ENCODE peak calls at places on chromosomes 3 and 15, in nine cellular contexts. R is tibial nerve; N is kidney; S is A172; H is activated gamma-delta T cell treated with Interleukin-2 at 50 U/mL for 16 hours; Q is NCI-H2081; O is upper lobe of left lung; T is left ventricle myocardium superior; A is activated naive CD4-positive, alpha-beta T cell treated with Interleukin-2 at 50 U/mL for 16 hours. V is an unnamed sample.

GRCh38 chr3:122687298-122687697 is 6.7 kb downstream of the PARP14 start:
- DNase-seq in O (no peak), S (no peak), H (no peak), R (no peak), N (no peak), A (no peak), Q (no peak), T (no peak), V (no peak)

GRCh38 chr3:85939026-85939616 is 980.3 kb downstream of the CADM2 start:
- DNase-seq in A (no peak), R (no peak), N (no peak), H (no peak), S (no peak), Q (peak), T (no peak), O (no peak), V (peak)

GRCh38 chr15:42152196-42152920 is 4.1 kb downstream of the PLA2G4F start:
- DNase-seq in Q (no peak), R (no peak), N (no peak), T (peak), O (peak), A (no peak), H (no peak), S (no peak), V (no peak)

GRCh38 chr15:63260786-63261185 is 16.6 kb upstream of the APH1B start:
- DNase-seq in A (no peak), S (no peak), T (no peak), N (no peak), R (no peak), H (no peak), O (no peak), Q (no peak), V (no peak)

GRCh38 chr3:28077566-28077965 is 163.9 kb upstream of the CMC1 start:
- DNase-seq in Q (no peak), R (peak), O (no peak), H (no peak), T (peak), A (no peak), S (peak), N (peak), V (no peak)

GRCh38 chr3:2915826-2916225 is 194.3 kb downstream of the IL5RA start:
- DNase-seq in R (no peak), A (no peak), O (no peak), N (no peak), S (no peak), T (no peak), H (no peak), Q (no peak), V (no peak)

GRCh38 chr3:172087827-172088580 is 48.6 kb downstream of the FNDC3B start:
- DNase-seq in O (no peak), N (no peak), T (no peak), R (no peak), H (no peak), S (no peak), A (no peak), Q (no peak), V (peak)

GRCh38 chr3:121758727-121759450 is 9.3 kb upstream of the GOLGB1 start:
- DNase-seq in H (no peak), N (no peak), S (no peak), R (no peak), O (no peak), Q (no peak), A (no peak), T (no peak), V (no peak)

GRCh38 chr15:62307551-62307950 is 142.5 kb upstream of the C2CD4B start:
- DNase-seq in T (no peak), S (peak), O (no peak), Q (no peak), H (no peak), N (no peak), R (no peak), A (no peak), V (no peak)

GRCh38 chr15:68700395-68701123 is 120.1 kb downstream of the ANP32A start:
- DNase-seq in R (no peak), N (peak), H (no peak), Q (peak), S (peak), A (no peak), T (peak), O (peak), V (peak)

GRCh38 chr3:194640829-194641228 is 7.6 kb upstream of the TMEM44 start:
- DNase-seq in H (peak), A (peak), R (no peak), N (no peak), S (peak), T (no peak), Q (no peak), O (no peak), V (no peak)

GRCh38 chr15:70528270-70528706 is 235.1 kb downstream of the UACA start:
- DNase-seq in A (peak), S (peak), H (peak), T (no peak), R (no peak), O (no peak), Q (no peak), N (no peak), V (peak)

GRCh38 chr3:175489406-175489805 is 630.3 kb downstream of the NAALADL2 start:
- DNase-seq in N (no peak), A (no peak), O (no peak), R (no peak), Q (no peak), H (no peak), S (no peak), T (no peak), V (no peak)

GRCh38 chr3:49493901-49494300 is 23.8 kb downstream of the DAG1 start:
- DNase-seq in N (no peak), R (no peak), A (no peak), H (no peak), Q (no peak), O (no peak), S (no peak), T (no peak), V (no peak)

GRCh38 chr3:137767146-137768020 is 3.3 kb downstream of the SOX14 start:
- DNase-seq in H (no peak), T (no peak), N (peak), O (no peak), S (no peak), Q (no peak), A (no peak), R (no peak), V (no peak)

GRCh38 chr15:88400591-88400990 is 66.6 kb downstream of the MRPL46 start:
- DNase-seq in Q (no peak), T (no peak), N (no peak), S (no peak), H (no peak), A (no peak), R (no peak), O (no peak), V (no peak)

GRCh38 chr3:53113293-53114010 is 16.8 kb downstream of the RFT1 start:
- DNase-seq in H (no peak), Q (no peak), T (peak), S (no peak), R (no peak), O (no peak), N (no peak), A (no peak), V (no peak)

GRCh38 chr3:52670621-52671521 is 14.8 kb downstream of the PBRM1 start:
- DNase-seq in N (no peak), H (no peak), R (no peak), T (no peak), A (peak), O (no peak), S (peak), Q (no peak), V (no peak)

GRCh38 chr3:39724233-39724846 is 85.1 kb upstream of the MYRIP start:
- DNase-seq in S (no peak), A (no peak), T (no peak), R (no peak), H (no peak), N (no peak), Q (no peak), O (no peak), V (no peak)